ENCODE peak calls at places on chromosomes 11 and 22, in six cellular contexts. F is Peyer's patch, Q is tibial nerve, H is uterus, M is body of pancreas, B is AG09309. G is an unnamed sample.

GRCh38 chr22:23219317-23219716 is 39.0 kb downstream of the BCR start:
- DNase-seq in F (no peak), Q (no peak), H (no peak), M (no peak), B (no peak), G (no peak)

GRCh38 chr11:77136074-77136473 is 8.0 kb downstream of the MYO7A start:
- DNase-seq in F (no peak), Q (no peak), H (no peak), M (no peak), B (no peak), G (no peak)

GRCh38 chr11:7495997-7496545 is 10.8 kb downstream of the OLFML1 start:
- DNase-seq in F (peak; percentile 75), Q (no peak), H (no peak), M (no peak), B (no peak), G (no peak)

GRCh38 chr11:72848846-72849466 is 34.7 kb downstream of the ATG16L2 start:
- DNase-seq in F (no peak), Q (peak; percentile 64), H (no peak), M (no peak), B (no peak), G (no peak)

GRCh38 chr11:46489668-46490560 is 98.3 kb upstream of the CHRM4 start:
- DNase-seq in F (no peak), Q (no peak), H (no peak), M (no peak), B (peak; percentile 55), G (no peak)

GRCh38 chr11:105202844-105203548 is 63.4 kb upstream of the CARD18 start:
- DNase-seq in F (no peak), Q (no peak), H (no peak), M (peak; percentile 18), B (no peak), G (no peak)

GRCh38 chr11:59556115-59556882 is 45.0 kb downstream of the OR4D9 start:
- DNase-seq in F (peak; percentile 68), Q (peak; percentile 77), H (peak; percentile 64), M (peak; percentile 70), B (no peak), G (peak; percentile 78)

GRCh38 chr22:19325296-19325950 is 33.9 kb upstream of the CLTCL1 start:
- DNase-seq in F (no peak), Q (no peak), H (no peak), M (no peak), B (no peak), G (no peak)

GRCh38 chr11:36577859-36578258 is 10.1 kb downstream of the RAG1 start:
- DNase-seq in F (no peak), Q (no peak), H (no peak), M (no peak), B (peak; percentile 13), G (no peak)

GRCh38 chr11:6321961-6322362 is 1.7 kb upstream of the CAVIN3 start:
- DNase-seq in F (no peak), Q (no peak), H (no peak), M (no peak), B (no peak), G (no peak)

GRCh38 chr11:68584991-68585524 is 99.3 kb upstream of the GAL start:
- DNase-seq in F (no peak), Q (no peak), H (no peak), M (no peak), B (no peak), G (no peak)

GRCh38 chr11:91776660-91777059 is 448.0 kb upstream of the FAT3 start:
- DNase-seq in F (no peak), Q (no peak), H (no peak), M (peak; percentile 37), B (no peak), G (no peak)

GRCh38 chr22:44595841-44596341 is 97.9 kb upstream of the RTL6 start:
- DNase-seq in F (no peak), Q (no peak), H (no peak), M (no peak), B (no peak), G (no peak)

GRCh38 chr11:108960498-108960897 is 295.6 kb downstream of the DDX10 start:
- DNase-seq in F (no peak), Q (no peak), H (no peak), M (no peak), B (no peak), G (no peak)

GRCh38 chr22:45496451-45496941 is 6.2 kb upstream of the FBLN1 start:
- DNase-seq in F (peak; percentile 52), Q (no peak), H (peak; percentile 69), M (no peak), B (no peak), G (no peak)

GRCh38 chr11:133898770-133899115 is 53.4 kb upstream of the SPATA19 start:
- DNase-seq in F (peak; percentile 19), Q (no peak), H (no peak), M (no peak), B (no peak), G (peak; percentile 11)

GRCh38 chr11:133897331-133897650 is 52.0 kb upstream of the SPATA19 start:
- DNase-seq in F (no peak), Q (no peak), H (no peak), M (no peak), B (no peak), G (no peak)

GRCh38 chr11:133896028-133896427 is 50.7 kb upstream of the SPATA19 start:
- DNase-seq in F (no peak), Q (no peak), H (no peak), M (no peak), B (no peak), G (no peak)

GRCh38 chr11:133896642-133897330 is 51.5 kb upstream of the SPATA19 start:
- DNase-seq in F (no peak), Q (no peak), H (no peak), M (no peak), B (no peak), G (no peak)

DNA sequence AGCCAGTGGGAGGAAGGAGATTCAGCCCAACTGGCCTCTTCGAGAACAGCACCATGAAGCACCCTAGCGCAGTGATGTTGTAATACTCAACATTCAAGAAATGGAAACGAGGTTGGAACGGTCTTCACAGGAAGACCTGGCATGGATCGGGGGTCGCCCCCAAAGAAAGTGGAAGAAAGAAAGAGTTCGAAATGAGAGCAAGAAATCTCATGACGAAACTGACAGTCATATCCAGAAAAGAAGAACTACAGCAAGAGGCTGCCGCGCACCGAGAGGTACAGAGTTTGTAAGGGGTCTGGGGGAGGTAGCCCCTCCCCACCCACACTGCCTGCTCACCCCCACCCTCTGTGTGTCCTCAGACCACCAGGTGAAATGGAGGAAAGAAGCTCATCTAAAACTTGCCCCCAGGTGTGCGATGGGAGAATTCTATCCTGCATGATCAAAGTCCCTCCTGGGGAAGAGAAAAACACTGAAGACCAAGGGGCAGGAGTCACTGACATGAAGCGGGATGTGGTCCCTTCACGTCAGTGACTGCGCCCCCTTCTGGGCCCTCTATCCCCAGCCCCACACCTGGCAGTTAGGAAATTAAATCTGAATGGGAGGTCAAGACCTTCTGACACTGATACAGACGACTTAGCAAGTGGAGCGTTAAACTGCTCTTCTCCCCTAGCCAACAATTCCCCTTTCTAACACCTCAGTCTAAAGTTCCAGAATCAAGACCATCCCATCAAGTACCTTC is 52.9 kb upstream of the SPATA19 start:
- DNase-seq in F (peak; percentile 15), Q (no peak), H (no peak), M (no peak), B (no peak), G (peak; percentile 34)
- TF ChIP-seq CTCF in F (no peak), Q (no peak), H (no peak), M (no peak), B (no peak), G (no peak)

GRCh38 chr11:66915046-66915832 is 42.9 kb downstream of the PC start:
- DNase-seq in F (no peak), Q (no peak), H (no peak), M (no peak), B (no peak), G (no peak)
- TF ChIP-seq CTCF in F (no peak), Q (no peak), H (no peak), M (no peak), B (no peak), G (no peak)

GRCh38 chr11:14906614-14907392 is 14.8 kb upstream of the CYP2R1 start:
- DNase-seq in F (no peak), Q (no peak), H (no peak), M (no peak), B (no peak), G (no peak)

GRCh38 chr11:14904745-14905103 is 12.7 kb upstream of the CYP2R1 start:
- DNase-seq in F (peak; percentile 91), Q (peak; percentile 67), H (peak; percentile 63), M (peak; percentile 90), B (no peak), G (no peak)

GRCh38 chr11:14907411-14908213 is 15.6 kb upstream of the CYP2R1 start:
- DNase-seq in F (peak; percentile 95), Q (peak; percentile 80), H (peak; percentile 42), M (peak; percentile 86), B (no peak), G (peak; percentile 86)

GRCh38 chr11:14902650-14903350 is 10.8 kb upstream of the CYP2R1 start:
- DNase-seq in F (no peak), Q (no peak), H (no peak), M (no peak), B (no peak), G (no peak)

DNA sequence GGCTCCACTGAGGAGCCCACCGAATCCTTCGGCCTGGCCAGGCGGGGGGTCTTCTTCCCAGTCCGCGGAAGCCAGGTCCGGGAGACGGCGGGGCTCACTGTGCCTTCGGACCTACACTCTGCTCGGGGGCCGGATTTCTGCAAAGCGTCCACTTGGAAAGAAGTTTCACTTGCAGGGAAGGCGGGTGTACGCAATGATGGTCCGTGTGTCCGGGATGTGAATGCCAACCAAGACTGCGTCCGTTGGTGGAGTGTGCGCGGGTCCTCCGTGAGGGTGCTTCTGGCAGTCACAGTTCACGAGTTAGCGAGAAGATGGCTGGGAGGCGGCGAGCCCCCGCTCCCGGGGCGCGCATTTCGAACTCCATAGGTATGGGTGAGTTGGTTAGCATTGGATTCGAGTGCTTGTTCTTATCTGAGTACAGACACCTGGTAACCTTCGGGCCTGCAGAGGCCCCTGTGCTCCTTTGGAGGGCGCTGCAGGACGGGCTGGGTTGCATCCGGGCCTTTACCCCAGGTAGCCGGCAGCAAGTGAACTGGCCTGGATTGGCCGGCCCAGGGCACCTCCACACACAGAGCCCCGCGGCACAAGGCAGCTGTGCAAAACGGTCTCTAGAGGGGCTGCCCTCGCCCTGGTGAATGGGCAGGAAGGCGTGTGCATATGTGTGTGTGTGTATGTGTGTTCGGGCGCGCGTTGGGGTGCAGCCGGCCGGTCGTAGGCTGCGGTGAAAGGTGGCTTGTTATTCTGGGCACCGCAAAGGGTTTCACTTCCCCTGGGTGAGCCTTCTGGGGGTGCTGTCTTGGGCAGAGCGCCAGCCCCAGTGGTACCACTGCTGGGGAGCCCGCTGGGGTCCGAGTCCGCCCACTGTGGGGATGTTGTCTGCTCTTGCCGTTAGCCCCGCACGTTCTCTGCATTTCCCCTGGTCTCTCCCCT is 13.3 kb upstream of the CYP2R1 start:
- DNase-seq in F (peak; percentile 90), Q (peak; percentile 30), H (peak; percentile 22), M (peak; percentile 86), B (no peak), G (no peak)
- TF ChIP-seq CTCF in F (no peak), Q (peak; percentile 50), H (no peak), M (peak; percentile 60), B (peak; percentile 19), G (no peak)

GRCh38 chr11:81655351-81655750 is 1078.3 kb downstream of the FAM181B start:
- DNase-seq in F (no peak), Q (no peak), H (no peak), M (no peak), B (no peak), G (no peak)

DNA sequence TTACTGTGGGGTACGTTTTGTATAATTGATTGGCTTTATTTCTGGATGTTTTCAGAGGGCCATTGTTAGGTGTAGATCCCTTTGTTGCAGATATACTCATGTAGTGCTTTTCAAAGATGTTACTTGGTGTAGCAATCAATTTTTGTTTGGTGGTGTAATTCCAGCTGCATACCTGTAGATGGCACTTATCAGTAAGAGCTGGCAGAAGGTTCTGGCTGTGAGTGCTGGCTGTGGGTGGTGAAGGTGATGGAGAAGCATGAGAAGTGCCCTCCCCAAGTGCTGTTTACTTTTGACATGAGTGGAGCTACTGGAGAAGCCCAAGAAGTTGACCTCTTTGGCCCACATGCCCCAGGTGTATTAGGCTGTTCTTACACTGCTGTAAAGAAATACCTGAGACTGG is 1074.9 kb downstream of the FAM181B start:
- DNase-seq in F (no peak), Q (no peak), H (no peak), M (no peak), B (no peak), G (no peak)
- TF ChIP-seq CTCF in F (peak; percentile 10), Q (no peak), H (no peak), M (no peak), B (peak; percentile 27), G (no peak)

G was measured in mesothelial cell of epicardium.